ENCODE peak calls at places on chromosomes 12 and 14, in five cellular contexts. T, N, H, X and O are unnamed samples.

GRCh38 chr14:92492261-92492660 is 21.3 kb upstream of the RIN3 start:
- DNase-seq in T (no peak), N (no peak), H (no peak), X (no peak), O (no peak)

GRCh38 chr14:44785096-44785495 is 176.7 kb downstream of the KLHL28 start:
- DNase-seq in T (no peak), N (no peak), H (no peak), X (no peak), O (no peak)

GRCh38 chr12:6280672-6281071 is 29.8 kb upstream of the PLEKHG6 start:
- DNase-seq in T (no peak), N (no peak), H (no peak), X (peak; percentile 42), O (no peak)

GRCh38 chr12:115528466-115528865 is 749.0 kb downstream of the MED13L start:
- DNase-seq in T (no peak), N (no peak), H (no peak), X (no peak), O (no peak)

GRCh38 chr14:54818201-54819133 is 84.2 kb downstream of the GCH1 start:
- DNase-seq in T (no peak), N (peak; percentile 18), H (no peak), X (no peak), O (peak; percentile 91)

GRCh38 chr14:31842905-31843304 is 234.2 kb upstream of the ARHGAP5 start:
- DNase-seq in T (no peak), N (no peak), H (no peak), X (no peak), O (no peak)

GRCh38 chr14:98325761-98326160 is 946.2 kb downstream of the BCL11B start:
- DNase-seq in T (no peak), N (no peak), H (no peak), X (no peak), O (no peak)

GRCh38 chr12:79358716-79359341 is 331.9 kb downstream of the PAWR start:
- DNase-seq in T (no peak), N (no peak), H (no peak), X (no peak), O (no peak)

GRCh38 chr12:76226397-76226796 is 121.8 kb downstream of the BBS10 start:
- DNase-seq in T (no peak), N (no peak), H (no peak), X (no peak), O (no peak)

GRCh38 chr12:27434673-27435565 is 11.6 kb upstream of the SMCO2 start:
- DNase-seq in T (no peak), N (no peak), H (no peak), X (no peak), O (peak; percentile 18)

GRCh38 chr12:55930771-55931316 is at the start of gene DGKA:
- DNase-seq in T (peak; percentile 45), N (peak; percentile 65), H (peak; percentile 46), X (peak; percentile 55), O (peak; percentile 82)

GRCh38 chr14:104794099-104794498 is 1.4 kb downstream of the AKT1 start:
- DNase-seq in T (peak; percentile 52), N (peak; percentile 57), H (peak; percentile 44), X (peak; percentile 77), O (peak; percentile 36)

GRCh38 chr14:32986791-32987545 is 48.3 kb downstream of the NPAS3 start:
- DNase-seq in T (no peak), N (no peak), H (no peak), X (no peak), O (no peak)

GRCh38 chr12:32049956-32050355 is 56.7 kb upstream of the BICD1 start:
- DNase-seq in T (no peak), N (no peak), H (no peak), X (no peak), O (no peak)

GRCh38 chr12:128316981-128317526 is 50.1 kb downstream of the TMEM132C start:
- DNase-seq in T (no peak), N (no peak), H (no peak), X (no peak), O (no peak)

GRCh38 chr12:14281539-14281938 is 83.9 kb upstream of the ATF7IP start:
- DNase-seq in T (no peak), N (no peak), H (no peak), X (no peak), O (no peak)

GRCh38 chr12:47107926-47108325 is 28.2 kb upstream of the AMIGO2 start:
- DNase-seq in T (no peak), N (no peak), H (no peak), X (no peak), O (no peak)

GRCh38 chr14:23106747-23107045 is 1.9 kb upstream of the CIROP start:
- DNase-seq in T (no peak), N (no peak), H (no peak), X (no peak), O (no peak)

GRCh38 chr12:51262758-51263177 is 7.4 kb downstream of the SMAGP start:
- DNase-seq in T (peak; percentile 78), N (no peak), H (peak; percentile 34), X (peak; percentile 58), O (peak; percentile 73)

GRCh38 chr12:81209001-81209400 is 131.1 kb downstream of the ACSS3 start:
- DNase-seq in T (no peak), N (peak; percentile 49), H (no peak), X (no peak), O (no peak)

GRCh38 chr12:92134638-92135274 is 10.9 kb downstream of the BTG1 start:
- DNase-seq in T (no peak), N (no peak), H (no peak), X (no peak), O (no peak)

GRCh38 chr12:121227294-121227693 is 17.4 kb downstream of the P2RX4 start:
- DNase-seq in T (peak; percentile 90), N (peak; percentile 63), H (no peak), X (peak; percentile 82), O (peak; percentile 79)

GRCh38 chr12:109617496-109617895 is 43.9 kb downstream of the MVK start:
- DNase-seq in T (no peak), N (no peak), H (no peak), X (no peak), O (no peak)

GRCh38 chr12:25755681-25756260 is 202.7 kb upstream of the LMNTD1 start:
- DNase-seq in T (no peak), N (no peak), H (no peak), X (no peak), O (no peak)

GRCh38 chr14:75884198-75884611 is 97.6 kb downstream of the TGFB3 start:
- DNase-seq in T (no peak), N (no peak), H (no peak), X (no peak), O (no peak)

GRCh38 chr14:93086441-93087055 is 29.2 kb downstream of the ITPK1 start:
- DNase-seq in T (no peak), N (no peak), H (no peak), X (no peak), O (no peak)

GRCh38 chr14:79584679-79585078 is 626.6 kb downstream of the DIO2 start:
- DNase-seq in T (no peak), N (no peak), H (no peak), X (no peak), O (no peak)

GRCh38 chr12:107359382-107359781 is 266.0 kb upstream of the CRY1 start:
- DNase-seq in T (no peak), N (no peak), H (no peak), X (no peak), O (no peak)

GRCh38 chr12:21433525-21433924 is 3.9 kb upstream of the PYROXD1 start:
- DNase-seq in T (no peak), N (no peak), H (no peak), X (no peak), O (no peak)

GRCh38 chr14:32593290-32593942 is 264.3 kb downstream of the AKAP6 start:
- DNase-seq in T (no peak), N (no peak), H (no peak), X (no peak), O (no peak)

GRCh38 chr14:70896981-70897380 is 10.3 kb upstream of the PCNX1 start:
- DNase-seq in T (no peak), N (no peak), H (no peak), X (no peak), O (no peak)

GRCh38 chr14:23237772-23238594 is at the start of gene RNF212B:
- DNase-seq in T (peak; percentile 99), N (peak; percentile 80), H (peak; percentile 57), X (peak; percentile 98), O (peak; percentile 91)

GRCh38 chr14:21408152-21408551 is 24.3 kb upstream of the SUPT16H start:
- DNase-seq in T (no peak), N (no peak), H (no peak), X (no peak), O (no peak)

GRCh38 chr12:79444089-79444488 is 246.7 kb downstream of the PAWR start:
- DNase-seq in T (no peak), N (no peak), H (no peak), X (no peak), O (no peak)

GRCh38 chr14:95514131-95515079 is 2.0 kb downstream of the SYNE3 start:
- DNase-seq in T (no peak), N (no peak), H (no peak), X (peak; percentile 54), O (no peak)

GRCh38 chr12:24231298-24231697 is 281.8 kb upstream of the SOX5 start:
- DNase-seq in T (no peak), N (no peak), H (no peak), X (no peak), O (no peak)

GRCh38 chr12:71460850-71461609 is 21.4 kb downstream of the LGR5 start:
- DNase-seq in T (no peak), N (no peak), H (no peak), X (no peak), O (no peak)

GRCh38 chr14:73741386-73741875 is 27.2 kb upstream of the PNMA1 start:
- DNase-seq in T (peak; percentile 79), N (peak; percentile 61), H (no peak), X (peak; percentile 84), O (peak; percentile 92)

GRCh38 chr12:12734561-12735071 is 17.4 kb downstream of the CDKN1B start:
- DNase-seq in T (no peak), N (no peak), H (no peak), X (no peak), O (peak; percentile 44)
- H3K4me3 ChIP-seq in T (no peak overlapping the region), N (peak overlapping the region; percentile 46), H (no peak overlapping the region), X (no peak overlapping the region), O (no peak overlapping the region)

GRCh38 chr14:103668117-103668516 is 39.1 kb downstream of the KLC1 start:
- DNase-seq in T (no peak), N (no peak), H (no peak), X (no peak), O (no peak)
- H3K27ac ChIP-seq in T (no peak overlapping the region), N (no peak overlapping the region), H (no peak overlapping the region), X (no peak overlapping the region), O (no peak overlapping the region)

GRCh38 chr12:123264642-123265041 is 7.0 kb downstream of the CDK2AP1 start:
- DNase-seq in T (no peak), N (peak; percentile 39), H (peak; percentile 53), X (no peak), O (no peak)

GRCh38 chr12:123265851-123266678 is 5.6 kb downstream of the CDK2AP1 start:
- DNase-seq in T (no peak), N (no peak), H (no peak), X (peak; percentile 39), O (no peak)

GRCh38 chr12:123261196-123261595 is 10.5 kb downstream of the CDK2AP1 start:
- DNase-seq in T (no peak), N (no peak), H (no peak), X (no peak), O (no peak)

GRCh38 chr12:123260081-123260480 is 11.6 kb downstream of the CDK2AP1 start:
- DNase-seq in T (no peak), N (no peak), H (no peak), X (no peak), O (no peak)

GRCh38 chr12:123263196-123263817 is 8.3 kb downstream of the CDK2AP1 start:
- DNase-seq in T (no peak), N (no peak), H (no peak), X (peak; percentile 27), O (no peak)
- H3K36me3 ChIP-seq in T (peaks cover 95% of the 10 kb centered on the region), N (peaks cover 34% of the 10 kb centered on the region), H (peaks cover 68% of the 10 kb centered on the region), X (peaks cover 81% of the 10 kb centered on the region), O (peaks cover 11% of the 10 kb centered on the region)

GRCh38 chr12:102480401-102480800 is at the start of gene IGF1:
- DNase-seq in T (no peak), N (no peak), H (peak; percentile 16), X (no peak), O (no peak)
- H3K4me3 ChIP-seq in T (peak within 1 kb of the TSS; percentile 34), N (no peak within 1 kb of the TSS), H (no peak within 1 kb of the TSS), X (peak within 1 kb of the TSS; percentile 43), O (no peak within 1 kb of the TSS)